ENCODE peak calls at places on chromosome 9, in seven cellular contexts. One of them, this sample, is unnamed.

GRCh38 chr9:86315088-86315487 is 32.8 kb upstream of the ISCA1 start:
- DNase-seq in HCT116: no peak
- DNase-seq in transverse colon: no peak
- DNase-seq in K562: no peak
- DNase-seq in breast epithelium: no peak
- DNase-seq in upper lobe of left lung: no peak
- DNase-seq in stomach: no peak
- DNase-seq in this sample: no peak

GRCh38 chr9:113568481-113569321 is 105.2 kb downstream of the RGS3 start:
- DNase-seq in HCT116: no peak
- DNase-seq in transverse colon: no peak
- DNase-seq in K562: no peak
- DNase-seq in breast epithelium: no peak
- DNase-seq in upper lobe of left lung: peak; percentile 20
- DNase-seq in stomach: no peak
- DNase-seq in this sample: peak; percentile 57

GRCh38 chr9:76560481-76560891 is 101.5 kb downstream of the GCNT1 start:
- DNase-seq in HCT116: no peak
- DNase-seq in transverse colon: peak; percentile 67
- DNase-seq in K562: no peak
- DNase-seq in breast epithelium: no peak
- DNase-seq in upper lobe of left lung: no peak
- DNase-seq in stomach: no peak
- DNase-seq in this sample: no peak

GRCh38 chr9:34591091-34591910 is 1.8 kb upstream of the CNTFR start:
- DNase-seq in HCT116: peak; percentile 33
- DNase-seq in transverse colon: peak; percentile 89
- DNase-seq in K562: peak; percentile 81
- DNase-seq in breast epithelium: peak; percentile 87
- DNase-seq in upper lobe of left lung: peak; percentile 84
- DNase-seq in stomach: peak; percentile 89
- DNase-seq in this sample: peak; percentile 88

GRCh38 chr9:124054671-124055212 is 43.2 kb downstream of the LHX2 start:
- DNase-seq in HCT116: no peak
- DNase-seq in transverse colon: no peak
- DNase-seq in K562: peak; percentile 47
- DNase-seq in breast epithelium: no peak
- DNase-seq in upper lobe of left lung: no peak
- DNase-seq in stomach: no peak
- DNase-seq in this sample: no peak

GRCh38 chr9:21104787-21105186 is 27.0 kb upstream of the IFNB1 start:
- DNase-seq in HCT116: no peak
- DNase-seq in transverse colon: no peak
- DNase-seq in K562: no peak
- DNase-seq in breast epithelium: no peak
- DNase-seq in upper lobe of left lung: no peak
- DNase-seq in stomach: no peak
- DNase-seq in this sample: no peak

GRCh38 chr9:37760416-37761165 is 7.0 kb downstream of the TRMT10B start:
- DNase-seq in HCT116: no peak
- DNase-seq in transverse colon: no peak
- DNase-seq in K562: no peak
- DNase-seq in breast epithelium: no peak
- DNase-seq in upper lobe of left lung: no peak
- DNase-seq in stomach: no peak
- DNase-seq in this sample: no peak

GRCh38 chr9:128845186-128845931 is 15.8 kb upstream of the SPOUT1 start:
- DNase-seq in HCT116: no peak
- DNase-seq in transverse colon: no peak
- DNase-seq in K562: peak; percentile 94
- DNase-seq in breast epithelium: peak; percentile 73
- DNase-seq in upper lobe of left lung: no peak
- DNase-seq in stomach: no peak
- DNase-seq in this sample: no peak

GRCh38 chr9:68640421-68641089 is 64.5 kb upstream of the PIP5K1B start:
- DNase-seq in HCT116: no peak
- DNase-seq in transverse colon: no peak
- DNase-seq in K562: no peak
- DNase-seq in breast epithelium: no peak
- DNase-seq in upper lobe of left lung: no peak
- DNase-seq in stomach: no peak
- DNase-seq in this sample: no peak

GRCh38 chr9:89654025-89654662 is 49.3 kb downstream of the GADD45G start:
- DNase-seq in HCT116: no peak
- DNase-seq in transverse colon: no peak
- DNase-seq in K562: no peak
- DNase-seq in breast epithelium: no peak
- DNase-seq in upper lobe of left lung: no peak
- DNase-seq in stomach: no peak
- DNase-seq in this sample: no peak

GRCh38 chr9:12775963-12776774 is 1.3 kb downstream of the LURAP1L start:
- DNase-seq in HCT116: peak; percentile 57
- DNase-seq in transverse colon: peak; percentile 89
- DNase-seq in K562: peak; percentile 44
- DNase-seq in breast epithelium: peak; percentile 75
- DNase-seq in upper lobe of left lung: peak; percentile 90
- DNase-seq in stomach: peak; percentile 82
- DNase-seq in this sample: peak; percentile 85

GRCh38 chr9:107878462-107878861 is 388.9 kb upstream of the KLF4 start:
- DNase-seq in HCT116: no peak
- DNase-seq in transverse colon: no peak
- DNase-seq in K562: no peak
- DNase-seq in breast epithelium: no peak
- DNase-seq in upper lobe of left lung: no peak
- DNase-seq in stomach: no peak
- DNase-seq in this sample: no peak

GRCh38 chr9:134451700-134452458 is 125.6 kb downstream of the RXRA start:
- DNase-seq in HCT116: no peak
- DNase-seq in transverse colon: no peak
- DNase-seq in K562: no peak
- DNase-seq in breast epithelium: no peak
- DNase-seq in upper lobe of left lung: no peak
- DNase-seq in stomach: no peak
- DNase-seq in this sample: no peak

GRCh38 chr9:86614871-86615849 is 260.9 kb upstream of the TUT7 start:
- DNase-seq in HCT116: no peak
- DNase-seq in transverse colon: no peak
- DNase-seq in K562: peak; percentile 23
- DNase-seq in breast epithelium: no peak
- DNase-seq in upper lobe of left lung: no peak
- DNase-seq in stomach: no peak
- DNase-seq in this sample: no peak

GRCh38 chr9:87725356-87725899 is 491 bp upstream of the CTSL start:
- DNase-seq in HCT116: no peak
- DNase-seq in transverse colon: no peak
- DNase-seq in K562: peak; percentile 63
- DNase-seq in breast epithelium: no peak
- DNase-seq in upper lobe of left lung: no peak
- DNase-seq in stomach: no peak
- DNase-seq in this sample: no peak

GRCh38 chr9:76161546-76161945 is 232.7 kb downstream of the RFK start:
- DNase-seq in HCT116: no peak
- DNase-seq in transverse colon: no peak
- DNase-seq in K562: no peak
- DNase-seq in breast epithelium: no peak
- DNase-seq in upper lobe of left lung: no peak
- DNase-seq in stomach: no peak
- DNase-seq in this sample: no peak

GRCh38 chr9:73149371-73150067 is 2.1 kb upstream of the ANXA1 start:
- DNase-seq in HCT116: peak; percentile 69
- DNase-seq in transverse colon: no peak
- DNase-seq in K562: peak; percentile 69
- DNase-seq in breast epithelium: no peak
- DNase-seq in upper lobe of left lung: no peak
- DNase-seq in stomach: no peak
- DNase-seq in this sample: no peak

GRCh38 chr9:98859941-98860340 is 52.5 kb downstream of the GALNT12 start:
- DNase-seq in HCT116: no peak
- DNase-seq in transverse colon: no peak
- DNase-seq in K562: no peak
- DNase-seq in breast epithelium: no peak
- DNase-seq in upper lobe of left lung: no peak
- DNase-seq in stomach: no peak
- DNase-seq in this sample: no peak

GRCh38 chr9:6842584-6842947 is 84.8 kb downstream of the KDM4C start:
- DNase-seq in HCT116: no peak
- DNase-seq in transverse colon: no peak
- DNase-seq in K562: no peak
- DNase-seq in breast epithelium: no peak
- DNase-seq in upper lobe of left lung: no peak
- DNase-seq in stomach: no peak
- DNase-seq in this sample: no peak

GRCh38 chr9:116643691-116644090 is 43.4 kb upstream of the TRIM32 start:
- DNase-seq in HCT116: no peak
- DNase-seq in transverse colon: no peak
- DNase-seq in K562: no peak
- DNase-seq in breast epithelium: no peak
- DNase-seq in upper lobe of left lung: no peak
- DNase-seq in stomach: no peak
- DNase-seq in this sample: no peak

GRCh38 chr9:37529111-37529510 is 43.4 kb downstream of the POLR1E start:
- DNase-seq in HCT116: no peak
- DNase-seq in transverse colon: peak; percentile 71
- DNase-seq in K562: no peak
- DNase-seq in breast epithelium: no peak
- DNase-seq in upper lobe of left lung: no peak
- DNase-seq in stomach: peak; percentile 45
- DNase-seq in this sample: no peak

GRCh38 chr9:2260401-2261306 is 245.5 kb downstream of the SMARCA2 start:
- DNase-seq in HCT116: peak; percentile 93
- DNase-seq in transverse colon: no peak
- DNase-seq in K562: no peak
- DNase-seq in breast epithelium: no peak
- DNase-seq in upper lobe of left lung: no peak
- DNase-seq in stomach: peak; percentile 35
- DNase-seq in this sample: no peak

GRCh38 chr9:131162886-131163285 is 37.5 kb downstream of the NUP214 start:
- DNase-seq in HCT116: no peak
- DNase-seq in transverse colon: no peak
- DNase-seq in K562: no peak
- DNase-seq in breast epithelium: no peak
- DNase-seq in upper lobe of left lung: no peak
- DNase-seq in stomach: no peak
- DNase-seq in this sample: no peak
- TF ChIP-seq POLR2AphosphoS5 in HCT116: no peak
- TF ChIP-seq POLR2AphosphoS5 in transverse colon: no peak
- TF ChIP-seq POLR2AphosphoS5 in K562: no peak
- TF ChIP-seq POLR2AphosphoS5 in breast epithelium: no peak
- TF ChIP-seq POLR2AphosphoS5 in upper lobe of left lung: no peak
- TF ChIP-seq POLR2AphosphoS5 in stomach: no peak
- TF ChIP-seq POLR2AphosphoS5 in this sample: no peak

GRCh38 chr9:131810351-131811170 is 70.7 kb upstream of the RAPGEF1 start:
- DNase-seq in HCT116: no peak
- DNase-seq in transverse colon: no peak
- DNase-seq in K562: no peak
- DNase-seq in breast epithelium: no peak
- DNase-seq in upper lobe of left lung: no peak
- DNase-seq in stomach: no peak
- DNase-seq in this sample: no peak
- TF ChIP-seq CTCF in HCT116: no peak
- TF ChIP-seq CTCF in transverse colon: no peak
- TF ChIP-seq CTCF in K562: no peak
- TF ChIP-seq CTCF in breast epithelium: no peak
- TF ChIP-seq CTCF in upper lobe of left lung: no peak
- TF ChIP-seq CTCF in stomach: no peak
- TF ChIP-seq CTCF in this sample: no peak

DNA sequence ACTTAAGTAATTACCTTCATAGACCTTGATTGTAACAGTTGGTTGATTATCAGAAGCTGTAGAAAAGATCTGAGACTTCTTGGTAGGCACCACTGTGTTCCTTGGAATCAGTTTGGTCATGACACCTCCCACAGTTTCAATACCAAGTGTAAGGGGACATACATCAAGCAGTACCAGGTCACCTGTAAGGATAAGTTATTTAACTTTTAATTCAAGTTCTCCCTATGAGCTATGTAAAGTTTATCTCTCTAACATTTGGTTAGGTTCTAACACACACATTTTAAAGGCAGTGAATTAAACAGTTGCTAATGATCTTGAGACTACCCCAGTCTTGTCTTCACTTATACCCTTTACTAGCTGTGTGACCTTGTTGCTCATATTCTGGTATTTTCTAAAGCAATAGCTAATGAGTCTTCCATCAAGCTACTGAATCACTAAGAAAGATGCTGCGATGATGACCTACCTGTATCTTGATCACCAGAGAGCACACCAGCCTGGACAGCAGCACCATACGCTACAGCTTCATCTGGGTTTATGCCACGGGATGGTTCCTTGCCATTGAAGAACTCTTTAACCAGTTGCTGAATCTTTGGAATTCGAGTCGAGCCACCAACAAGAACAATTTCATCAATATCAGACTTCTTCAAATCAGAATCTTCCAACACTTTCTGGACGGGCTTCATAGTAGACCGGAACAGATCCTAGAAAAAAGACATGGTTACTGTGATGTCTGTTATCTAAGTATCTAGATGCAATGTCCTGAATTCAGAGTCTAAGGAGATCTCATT is 2.8 kb downstream of the HSPA5 start:
- DNase-seq in HCT116: no peak
- DNase-seq in transverse colon: no peak
- DNase-seq in K562: no peak
- DNase-seq in breast epithelium: no peak
- DNase-seq in upper lobe of left lung: no peak
- DNase-seq in stomach: no peak
- DNase-seq in this sample: no peak
- TF ChIP-seq POLR2A in HCT116: no peak
- TF ChIP-seq POLR2A in transverse colon: no peak
- TF ChIP-seq POLR2A in K562: no peak
- TF ChIP-seq POLR2A in breast epithelium: no peak
- TF ChIP-seq POLR2A in upper lobe of left lung: no peak
- TF ChIP-seq POLR2A in stomach: no peak
- TF ChIP-seq POLR2A in this sample: no peak

DNA sequence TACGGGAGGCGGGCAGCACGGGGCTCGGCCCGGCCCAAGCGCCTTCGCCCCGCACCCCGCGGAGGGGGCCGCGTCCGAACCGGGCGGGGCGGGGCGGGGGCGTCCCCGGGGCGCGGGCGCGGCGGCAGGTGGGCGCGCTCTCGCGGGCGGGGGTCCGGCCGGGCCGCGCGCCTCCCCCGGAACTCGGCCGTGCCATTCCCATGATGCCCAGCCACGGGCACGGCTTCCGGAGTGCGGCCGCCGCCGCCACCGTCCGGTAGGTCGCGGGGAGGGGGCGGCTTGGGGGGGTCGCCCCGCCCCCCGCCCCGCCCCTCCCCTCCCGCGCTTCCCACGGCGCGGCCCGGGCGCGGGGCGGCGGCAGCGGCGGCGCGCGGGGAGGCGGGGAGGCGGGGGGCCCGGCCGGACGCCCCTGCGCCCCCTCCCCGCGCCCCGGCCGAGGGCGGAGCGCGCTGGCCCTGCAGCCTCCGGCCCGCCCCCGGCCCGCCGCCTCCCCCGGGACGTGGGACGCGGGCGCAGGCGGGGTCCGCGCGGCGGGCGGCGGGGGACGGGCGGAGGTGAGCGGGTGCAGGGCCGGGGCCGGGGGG is at the start of gene PPP1R26:
- DNase-seq in HCT116: no peak
- DNase-seq in transverse colon: peak; percentile 42
- DNase-seq in K562: peak; percentile 26
- DNase-seq in breast epithelium: no peak
- DNase-seq in upper lobe of left lung: peak; percentile 50
- DNase-seq in stomach: peak; percentile 48
- DNase-seq in this sample: no peak
- TF ChIP-seq POLR2AphosphoS5 in HCT116: peak; percentile 10
- TF ChIP-seq POLR2AphosphoS5 in transverse colon: no peak
- TF ChIP-seq POLR2AphosphoS5 in K562: no peak
- TF ChIP-seq POLR2AphosphoS5 in breast epithelium: no peak
- TF ChIP-seq POLR2AphosphoS5 in upper lobe of left lung: peak; percentile 30
- TF ChIP-seq POLR2AphosphoS5 in stomach: no peak
- TF ChIP-seq POLR2AphosphoS5 in this sample: no peak